ENCODE peak calls at places on chromosomes 13 and 19, in four cellular contexts. D, V, H and O are unnamed samples.

GRCh38 chr13:40495620-40496001 is 170.8 kb downstream of the FOXO1 start:
- DNase-seq in D (no peak), V (no peak), H (no peak), O (no peak)

GRCh38 chr13:112768795-112769411 is 79.1 kb downstream of the ATP11A start:
- DNase-seq in D (no peak), V (no peak), H (peak), O (no peak)

GRCh38 chr19:18889949-18890745 is 5.8 kb downstream of the CERS1 start:
- DNase-seq in D (no peak), V (no peak), H (no peak), O (no peak)

GRCh38 chr13:27172495-27172842 is 858 bp upstream of the USP12 start:
- DNase-seq in D (no peak), V (no peak), H (no peak), O (no peak)

GRCh38 chr13:104678161-104678560 is 1611.9 kb upstream of the SLC10A2 start:
- DNase-seq in D (no peak), V (no peak), H (no peak), O (no peak)

GRCh38 chr19:50330365-50331078 is 1.3 kb upstream of the KCNC3 start:
- DNase-seq in D (peak), V (peak), H (peak), O (peak)

GRCh38 chr19:18007939-18008673 is at the start of gene ARRDC2:
- DNase-seq in D (peak), V (peak), H (peak), O (peak)

GRCh38 chr19:19575411-19575810 is 37.3 kb downstream of the CILP2 start:
- DNase-seq in D (peak), V (no peak), H (no peak), O (no peak)

GRCh38 chr19:6276447-6276846 is 3.3 kb downstream of the MLLT1 start:
- DNase-seq in D (no peak), V (no peak), H (peak), O (no peak)

GRCh38 chr13:25928941-25929505 is 122.8 kb downstream of the SHISA2 start:
- DNase-seq in D (no peak), V (no peak), H (no peak), O (no peak)

GRCh38 chr13:51278426-51279130 is 56.4 kb downstream of the FAM124A start:
- DNase-seq in D (no peak), V (no peak), H (no peak), O (no peak)

GRCh38 chr13:102654786-102655185 is 40.1 kb downstream of the METTL21C start:
- DNase-seq in D (no peak), V (no peak), H (no peak), O (no peak)